ENCODE peak calls at places on chromosomes 16 and 17, in four cellular contexts. U is T-cell; D is activated naive CD4-positive, alpha-beta T cell; B is left kidney. H is an unnamed sample.

GRCh38 chr16:2919511-2920255 is 8.0 kb downstream of the FLYWCH1 start:
- DNase-seq in U (peak; percentile 32), D (no peak), B (peak; percentile 86), H (peak; percentile 67)

GRCh38 chr16:70250748-70251650 is 741 bp downstream of the EXOSC6 start:
- DNase-seq in U (no peak), D (no peak), B (peak; percentile 79), H (peak; percentile 44)

GRCh38 chr16:85089485-85089884 is 22.8 kb downstream of the CIBAR2 start:
- DNase-seq in U (no peak), D (no peak), B (peak; percentile 48), H (no peak)

GRCh38 chr17:49873466-49873865 is 25.6 kb upstream of the TAC4 start:
- DNase-seq in U (no peak), D (no peak), B (no peak), H (no peak)

GRCh38 chr17:59356543-59357218 is 25.2 kb downstream of the YPEL2 start:
- DNase-seq in U (no peak), D (no peak), B (no peak), H (no peak)

GRCh38 chr17:17743391-17744112 is 62.3 kb downstream of the RAI1 start:
- DNase-seq in U (no peak), D (no peak), B (no peak), H (no peak)

GRCh38 chr16:73546351-73546845 is 498.5 kb upstream of the ZFHX3 start:
- DNase-seq in U (no peak), D (no peak), B (peak; percentile 60), H (no peak)

GRCh38 chr16:14423344-14423743 is 206.7 kb downstream of the PARN start:
- DNase-seq in U (no peak), D (no peak), B (no peak), H (no peak)

GRCh38 chr17:57724038-57724728 is 20.9 kb downstream of the CCDC182 start:
- DNase-seq in U (no peak), D (no peak), B (peak; percentile 46), H (no peak)

GRCh38 chr17:28493467-28493866 is 12.7 kb upstream of the FOXN1 start:
- DNase-seq in U (no peak), D (no peak), B (peak; percentile 59), H (no peak)

GRCh38 chr17:76709077-76709950 is 1.5 kb downstream of the MXRA7 start:
- DNase-seq in U (no peak), D (no peak), B (peak; percentile 96), H (no peak)

GRCh38 chr17:78356163-78356713 is 3.6 kb downstream of the SOCS3 start:
- DNase-seq in U (peak; percentile 89), D (peak; percentile 46), B (peak; percentile 61), H (peak; percentile 87)

GRCh38 chr17:7809086-7809790 is 24.8 kb upstream of the KDM6B start:
- DNase-seq in U (no peak), D (no peak), B (peak; percentile 36), H (no peak)

GRCh38 chr17:68394608-68395331 is 62.5 kb downstream of the WIPI1 start:
- DNase-seq in U (no peak), D (no peak), B (no peak), H (no peak)

GRCh38 chr16:56370836-56371235 is 54.5 kb downstream of the AMFR start:
- DNase-seq in U (no peak), D (no peak), B (peak; percentile 74), H (no peak)

GRCh38 chr16:53775106-53775820 is 71.3 kb downstream of the FTO start:
- DNase-seq in U (no peak), D (no peak), B (no peak), H (no peak)

GRCh38 chr17:37417852-37418251 is 11.2 kb downstream of the TADA2A start:
- DNase-seq in U (no peak), D (no peak), B (no peak), H (no peak)

GRCh38 chr17:14205992-14206461 is 30.6 kb downstream of the CDRT15 start:
- DNase-seq in U (peak; percentile 71), D (peak; percentile 12), B (no peak), H (peak; percentile 82)

GRCh38 chr17:37176683-37177082 is 199.1 kb upstream of the C17orf78 start:
- DNase-seq in U (no peak), D (no peak), B (no peak), H (no peak)

GRCh38 chr16:29664133-29664912 is 1.3 kb downstream of the SPN start:
- DNase-seq in U (peak; percentile 28), D (no peak), B (no peak), H (no peak)

GRCh38 chr16:2842340-2843000 is 12.4 kb downstream of the ZG16B start:
- DNase-seq in U (peak; percentile 52), D (peak; percentile 73), B (peak; percentile 78), H (peak; percentile 36)

GRCh38 chr16:84720180-84720579 is 20.4 kb downstream of the USP10 start:
- DNase-seq in U (no peak), D (no peak), B (no peak), H (no peak)

GRCh38 chr17:67221062-67221998 is 23.7 kb downstream of the HELZ start:
- DNase-seq in U (peak; percentile 20), D (no peak), B (peak; percentile 60), H (no peak)

GRCh38 chr17:14098246-14098645 is 28.9 kb downstream of the COX10 start:
- DNase-seq in U (no peak), D (no peak), B (no peak), H (no peak)

GRCh38 chr16:50719401-50720337 is 22.2 kb upstream of the CYLD start:
- DNase-seq in U (no peak), D (no peak), B (peak; percentile 27), H (no peak)

GRCh38 chr17:6894206-6894528 is 62.6 kb upstream of the TEKT1 start:
- DNase-seq in U (no peak), D (no peak), B (peak; percentile 65), H (peak; percentile 18)

GRCh38 chr17:76153640-76154039 is 12.6 kb upstream of the FOXJ1 start:
- DNase-seq in U (no peak), D (no peak), B (no peak), H (no peak)

GRCh38 chr16:87740909-87741424 is 24.8 kb downstream of the KLHDC4 start:
- DNase-seq in U (no peak), D (no peak), B (peak; percentile 17), H (no peak)

GRCh38 chr16:57137043-57137442 is 44.7 kb downstream of the CPNE2 start:
- DNase-seq in U (no peak), D (no peak), B (no peak), H (no peak)

GRCh38 chr16:83675136-83675535 is 132.6 kb upstream of the HSBP1 start:
- DNase-seq in U (no peak), D (no peak), B (peak; percentile 28), H (no peak)

GRCh38 chr17:27396941-27397340 is 59.3 kb upstream of the KSR1 start:
- DNase-seq in U (no peak), D (no peak), B (no peak), H (no peak)

GRCh38 chr16:55480228-55480655 is 1.2 kb downstream of the MMP2 start:
- DNase-seq in U (no peak), D (no peak), B (peak; percentile 80), H (no peak)

GRCh38 chr16:76956394-76956793 is 234.6 kb upstream of the MON1B start:
- DNase-seq in U (no peak), D (no peak), B (peak; percentile 33), H (no peak)

GRCh38 chr16:23031508-23032098 is 117.6 kb downstream of the USP31 start:
- DNase-seq in U (no peak), D (no peak), B (peak; percentile 63), H (no peak)

H was measured in CD8-positive, alpha-beta T cell.